ENCODE peak calls at places on chromosomes 3 and 15, in eight cellular contexts. One of them, this sample, is unnamed.
A peak's percentile ranks its signal among the peaks of the same experiment; 100 is the strongest.

GRCh38 chr3:81622395-81622794 is 139.1 kb downstream of the GBE1 start:
- DNase-seq in NCI-H1694: no peak
- DNase-seq in Kasumi-1: no peak
- DNase-seq in memory B cell: no peak
- DNase-seq in NCI-H2029: no peak
- DNase-seq in heart left ventricle: no peak
- DNase-seq in IMR-90: peak; percentile 53
- DNase-seq in NCI-H460: no peak
- DNase-seq in this sample: no peak

GRCh38 chr3:70176224-70176623 is 136.2 kb downstream of the MDFIC2 start:
- DNase-seq in Kasumi-1: no peak
- DNase-seq in memory B cell: no peak
- DNase-seq in IMR-90: no peak
- DNase-seq in NCI-H460: no peak
- DNase-seq in NCI-H1694: no peak
- DNase-seq in NCI-H2029: no peak
- DNase-seq in heart left ventricle: no peak
- DNase-seq in this sample: no peak

GRCh38 chr3:27880969-27881892 is 159.1 kb upstream of the EOMES start:
- DNase-seq in Kasumi-1: peak; percentile 27
- DNase-seq in memory B cell: no peak
- DNase-seq in NCI-H2029: no peak
- DNase-seq in IMR-90: no peak
- DNase-seq in NCI-H460: no peak
- DNase-seq in NCI-H1694: no peak
- DNase-seq in heart left ventricle: no peak
- DNase-seq in this sample: no peak

GRCh38 chr3:148884261-148884660 is 19.2 kb downstream of the CPA3 start:
- DNase-seq in Kasumi-1: no peak
- DNase-seq in NCI-H2029: no peak
- DNase-seq in heart left ventricle: no peak
- DNase-seq in memory B cell: no peak
- DNase-seq in NCI-H460: no peak
- DNase-seq in IMR-90: peak; percentile 43
- DNase-seq in NCI-H1694: no peak
- DNase-seq in this sample: no peak

GRCh38 chr15:85743392-85744045 is 51.2 kb downstream of the KLHL25 start:
- DNase-seq in heart left ventricle: peak; percentile 23
- DNase-seq in NCI-H2029: no peak
- DNase-seq in memory B cell: no peak
- DNase-seq in Kasumi-1: no peak
- DNase-seq in NCI-H460: no peak
- DNase-seq in NCI-H1694: no peak
- DNase-seq in IMR-90: no peak
- DNase-seq in this sample: no peak

GRCh38 chr3:33758278-33758677 is 40.2 kb upstream of the PDCD6IP start:
- DNase-seq in NCI-H460: no peak
- DNase-seq in Kasumi-1: no peak
- DNase-seq in memory B cell: no peak
- DNase-seq in heart left ventricle: no peak
- DNase-seq in NCI-H2029: no peak
- DNase-seq in NCI-H1694: no peak
- DNase-seq in IMR-90: no peak
- DNase-seq in this sample: no peak

GRCh38 chr3:150830094-150830681 is 67.2 kb upstream of the SIAH2 start:
- DNase-seq in NCI-H460: no peak
- DNase-seq in NCI-H2029: no peak
- DNase-seq in memory B cell: peak; percentile 11
- DNase-seq in Kasumi-1: peak; percentile 43
- DNase-seq in NCI-H1694: no peak
- DNase-seq in heart left ventricle: no peak
- DNase-seq in IMR-90: no peak
- DNase-seq in this sample: no peak

GRCh38 chr3:138082085-138082991 is 33.1 kb downstream of the DZIP1L start:
- DNase-seq in NCI-H460: no peak
- DNase-seq in NCI-H2029: peak; percentile 60
- DNase-seq in NCI-H1694: no peak
- DNase-seq in IMR-90: peak; percentile 93
- DNase-seq in heart left ventricle: no peak
- DNase-seq in Kasumi-1: no peak
- DNase-seq in memory B cell: no peak
- DNase-seq in this sample: no peak

GRCh38 chr15:33007295-33007855 is 187.1 kb downstream of the FMN1 start:
- DNase-seq in NCI-H2029: no peak
- DNase-seq in IMR-90: peak; percentile 35
- DNase-seq in Kasumi-1: no peak
- DNase-seq in NCI-H460: peak; percentile 29
- DNase-seq in NCI-H1694: no peak
- DNase-seq in memory B cell: no peak
- DNase-seq in heart left ventricle: no peak
- DNase-seq in this sample: no peak

GRCh38 chr3:138914870-138915502 is 32.0 kb downstream of the FOXL2 start:
- DNase-seq in heart left ventricle: no peak
- DNase-seq in NCI-H1694: peak; percentile 51
- DNase-seq in IMR-90: peak; percentile 62
- DNase-seq in Kasumi-1: peak; percentile 76
- DNase-seq in NCI-H460: peak; percentile 62
- DNase-seq in NCI-H2029: no peak
- DNase-seq in memory B cell: no peak
- DNase-seq in this sample: peak; percentile 61

GRCh38 chr3:16277471-16277870 is 12.5 kb downstream of the OXNAD1 start:
- DNase-seq in NCI-H1694: no peak
- DNase-seq in Kasumi-1: no peak
- DNase-seq in memory B cell: no peak
- DNase-seq in heart left ventricle: no peak
- DNase-seq in IMR-90: peak; percentile 46
- DNase-seq in NCI-H460: no peak
- DNase-seq in NCI-H2029: no peak
- DNase-seq in this sample: no peak

GRCh38 chr3:182697345-182697919 is 95.9 kb upstream of the ATP11B start:
- DNase-seq in memory B cell: no peak
- DNase-seq in NCI-H2029: peak; percentile 22
- DNase-seq in heart left ventricle: no peak
- DNase-seq in IMR-90: no peak
- DNase-seq in Kasumi-1: no peak
- DNase-seq in NCI-H460: no peak
- DNase-seq in NCI-H1694: no peak
- DNase-seq in this sample: no peak

GRCh38 chr15:93415576-93415975 is 326.6 kb upstream of the RGMA start:
- DNase-seq in NCI-H2029: no peak
- DNase-seq in heart left ventricle: no peak
- DNase-seq in Kasumi-1: no peak
- DNase-seq in NCI-H460: no peak
- DNase-seq in NCI-H1694: no peak
- DNase-seq in memory B cell: no peak
- DNase-seq in IMR-90: no peak
- DNase-seq in this sample: no peak

GRCh38 chr3:183577336-183577735 is 21.8 kb upstream of the KLHL6 start:
- DNase-seq in Kasumi-1: no peak
- DNase-seq in NCI-H2029: no peak
- DNase-seq in IMR-90: no peak
- DNase-seq in heart left ventricle: no peak
- DNase-seq in NCI-H460: no peak
- DNase-seq in NCI-H1694: no peak
- DNase-seq in memory B cell: no peak
- DNase-seq in this sample: no peak

GRCh38 chr3:70090322-70090913 is 90.9 kb downstream of the SAMMSON start:
- DNase-seq in NCI-H1694: no peak
- DNase-seq in IMR-90: peak; percentile 28
- DNase-seq in NCI-H460: peak; percentile 17
- DNase-seq in memory B cell: no peak
- DNase-seq in heart left ventricle: no peak
- DNase-seq in NCI-H2029: no peak
- DNase-seq in Kasumi-1: peak; percentile 53
- DNase-seq in this sample: no peak

GRCh38 chr3:134458451-134458850 is 27.3 kb downstream of the ANAPC13 start:
- DNase-seq in NCI-H2029: no peak
- DNase-seq in memory B cell: no peak
- DNase-seq in IMR-90: peak; percentile 47
- DNase-seq in Kasumi-1: no peak
- DNase-seq in NCI-H1694: no peak
- DNase-seq in heart left ventricle: no peak
- DNase-seq in NCI-H460: no peak
- DNase-seq in this sample: no peak

GRCh38 chr3:167467848-167468611 is 5.8 kb downstream of the SERPINI2 start:
- DNase-seq in NCI-H1694: no peak
- DNase-seq in memory B cell: no peak
- DNase-seq in heart left ventricle: no peak
- DNase-seq in IMR-90: no peak
- DNase-seq in NCI-H460: no peak
- DNase-seq in Kasumi-1: no peak
- DNase-seq in NCI-H2029: no peak
- DNase-seq in this sample: no peak

GRCh38 chr15:89802986-89803820 is 11.4 kb downstream of the ANPEP start:
- DNase-seq in heart left ventricle: no peak
- DNase-seq in memory B cell: no peak
- DNase-seq in NCI-H2029: no peak
- DNase-seq in NCI-H1694: no peak
- DNase-seq in IMR-90: no peak
- DNase-seq in NCI-H460: no peak
- DNase-seq in Kasumi-1: no peak
- DNase-seq in this sample: no peak

GRCh38 chr3:37995652-37996641 is 5.4 kb downstream of the VILL start:
- DNase-seq in NCI-H2029: no peak
- DNase-seq in NCI-H460: no peak
- DNase-seq in Kasumi-1: no peak
- DNase-seq in heart left ventricle: no peak
- DNase-seq in memory B cell: no peak
- DNase-seq in IMR-90: no peak
- DNase-seq in NCI-H1694: no peak
- DNase-seq in this sample: no peak

GRCh38 chr15:57220220-57220619 is 156.1 kb upstream of the CGNL1 start:
- DNase-seq in NCI-H460: no peak
- DNase-seq in memory B cell: no peak
- DNase-seq in IMR-90: peak; percentile 85
- DNase-seq in NCI-H1694: no peak
- DNase-seq in NCI-H2029: no peak
- DNase-seq in Kasumi-1: no peak
- DNase-seq in heart left ventricle: no peak
- DNase-seq in this sample: no peak

GRCh38 chr3:148600902-148601765 is 96.6 kb upstream of the AGTR1 start:
- DNase-seq in NCI-H2029: no peak
- DNase-seq in heart left ventricle: no peak
- DNase-seq in Kasumi-1: no peak
- DNase-seq in NCI-H460: no peak
- DNase-seq in NCI-H1694: no peak
- DNase-seq in memory B cell: no peak
- DNase-seq in IMR-90: no peak
- DNase-seq in this sample: no peak

GRCh38 chr15:45456212-45457106 is 66.1 kb downstream of the SLC30A4 start:
- DNase-seq in NCI-H1694: no peak
- DNase-seq in heart left ventricle: peak; percentile 58
- DNase-seq in NCI-H460: peak; percentile 93
- DNase-seq in IMR-90: peak; percentile 100
- DNase-seq in Kasumi-1: peak; percentile 43
- DNase-seq in NCI-H2029: no peak
- DNase-seq in memory B cell: no peak
- DNase-seq in this sample: peak; percentile 33

GRCh38 chr3:10505050-10505790 is at the start of gene ATP2B2:
- DNase-seq in IMR-90: no peak
- DNase-seq in NCI-H2029: peak; percentile 21
- DNase-seq in NCI-H1694: peak; percentile 50
- DNase-seq in memory B cell: no peak
- DNase-seq in heart left ventricle: no peak
- DNase-seq in NCI-H460: no peak
- DNase-seq in Kasumi-1: no peak
- DNase-seq in this sample: no peak

GRCh38 chr15:91890614-91891013 is 37.1 kb downstream of the SLCO3A1 start:
- DNase-seq in heart left ventricle: no peak
- DNase-seq in NCI-H460: no peak
- DNase-seq in Kasumi-1: no peak
- DNase-seq in IMR-90: peak; percentile 54
- DNase-seq in memory B cell: no peak
- DNase-seq in NCI-H1694: no peak
- DNase-seq in NCI-H2029: no peak
- DNase-seq in this sample: no peak

GRCh38 chr15:98949624-98950023 is 58.0 kb downstream of the PGPEP1L start:
- DNase-seq in heart left ventricle: no peak
- DNase-seq in NCI-H1694: no peak
- DNase-seq in IMR-90: no peak
- DNase-seq in NCI-H2029: no peak
- DNase-seq in memory B cell: no peak
- DNase-seq in NCI-H460: no peak
- DNase-seq in Kasumi-1: no peak
- DNase-seq in this sample: no peak

GRCh38 chr3:141646760-141647561 is 91.1 kb upstream of the RNF7 start:
- DNase-seq in heart left ventricle: peak; percentile 48
- DNase-seq in NCI-H1694: peak; percentile 15
- DNase-seq in Kasumi-1: peak; percentile 84
- DNase-seq in NCI-H460: peak; percentile 40
- DNase-seq in memory B cell: no peak
- DNase-seq in IMR-90: peak; percentile 62
- DNase-seq in NCI-H2029: peak; percentile 90
- DNase-seq in this sample: no peak

GRCh38 chr3:109900774-109901173 is 563.4 kb upstream of the DPPA4 start:
- DNase-seq in NCI-H460: no peak
- DNase-seq in heart left ventricle: no peak
- DNase-seq in NCI-H1694: no peak
- DNase-seq in NCI-H2029: peak; percentile 53
- DNase-seq in IMR-90: no peak
- DNase-seq in memory B cell: no peak
- DNase-seq in Kasumi-1: no peak
- DNase-seq in this sample: no peak

GRCh38 chr3:131435000-131435399 is 53.4 kb downstream of the NUDT16 start:
- DNase-seq in memory B cell: no peak
- DNase-seq in NCI-H460: no peak
- DNase-seq in NCI-H1694: no peak
- DNase-seq in IMR-90: no peak
- DNase-seq in Kasumi-1: no peak
- DNase-seq in NCI-H2029: no peak
- DNase-seq in heart left ventricle: no peak
- DNase-seq in this sample: no peak

GRCh38 chr3:119418641-119419040 is 44.8 kb downstream of the TMEM39A start:
- DNase-seq in memory B cell: no peak
- DNase-seq in NCI-H2029: no peak
- DNase-seq in IMR-90: peak; percentile 66
- DNase-seq in NCI-H460: no peak
- DNase-seq in NCI-H1694: no peak
- DNase-seq in heart left ventricle: no peak
- DNase-seq in Kasumi-1: no peak
- DNase-seq in this sample: no peak

GRCh38 chr3:186996356-186996755 is 66.0 kb downstream of the ST6GAL1 start:
- DNase-seq in NCI-H460: no peak
- DNase-seq in IMR-90: no peak
- DNase-seq in heart left ventricle: no peak
- DNase-seq in memory B cell: no peak
- DNase-seq in NCI-H1694: no peak
- DNase-seq in Kasumi-1: no peak
- DNase-seq in NCI-H2029: peak; percentile 80
- DNase-seq in this sample: no peak

GRCh38 chr15:82832601-82833209 is 23.3 kb downstream of the WHAMM start:
- DNase-seq in NCI-H2029: no peak
- DNase-seq in memory B cell: no peak
- DNase-seq in NCI-H460: no peak
- DNase-seq in IMR-90: peak; percentile 93
- DNase-seq in NCI-H1694: no peak
- DNase-seq in heart left ventricle: no peak
- DNase-seq in Kasumi-1: peak; percentile 97
- DNase-seq in this sample: no peak

GRCh38 chr3:109532257-109533216 is 195.2 kb upstream of the DPPA4 start:
- DNase-seq in NCI-H1694: peak; percentile 2
- DNase-seq in memory B cell: no peak
- DNase-seq in heart left ventricle: no peak
- DNase-seq in Kasumi-1: peak; percentile 77
- DNase-seq in IMR-90: peak; percentile 83
- DNase-seq in NCI-H2029: no peak
- DNase-seq in NCI-H460: peak; percentile 17
- DNase-seq in this sample: peak; percentile 32

GRCh38 chr3:183536238-183536880 is 19.1 kb downstream of the KLHL6 start:
- DNase-seq in memory B cell: peak; percentile 37
- DNase-seq in IMR-90: no peak
- DNase-seq in NCI-H460: no peak
- DNase-seq in NCI-H1694: no peak
- DNase-seq in heart left ventricle: no peak
- DNase-seq in Kasumi-1: no peak
- DNase-seq in NCI-H2029: no peak
- DNase-seq in this sample: no peak

GRCh38 chr3:183386651-183387050 is 41.8 kb downstream of the MCF2L2 start:
- DNase-seq in NCI-H2029: no peak
- DNase-seq in NCI-H1694: no peak
- DNase-seq in Kasumi-1: no peak
- DNase-seq in NCI-H460: no peak
- DNase-seq in memory B cell: no peak
- DNase-seq in IMR-90: no peak
- DNase-seq in heart left ventricle: no peak
- DNase-seq in this sample: no peak

This sample was measured in GF-D8.